ENCODE peak calls at places on chromosomes 1 and 21, in five cellular contexts. One of them, this sample, is unnamed.

GRCh38 chr1:111756124-111756513 is 418 bp downstream of the DDX20 start:
- DNase-seq in NCI-H774: no peak
- DNase-seq in left ventricle myocardium superior: no peak
- DNase-seq in NCI-H446 treated with DMSO at 0.1 percent for 48 hours: no peak
- DNase-seq in hepatic stellate cell: no peak
- DNase-seq in this sample: no peak

GRCh38 chr1:8377382-8377928 is 59.5 kb downstream of the SLC45A1 start:
- DNase-seq in NCI-H774: no peak
- DNase-seq in left ventricle myocardium superior: no peak
- DNase-seq in NCI-H446 treated with DMSO at 0.1 percent for 48 hours: no peak
- DNase-seq in hepatic stellate cell: no peak
- DNase-seq in this sample: no peak

GRCh38 chr21:46457801-46458314 is 833 bp upstream of the DIP2A start:
- DNase-seq in NCI-H774: no peak
- DNase-seq in left ventricle myocardium superior: peak; percentile 62
- DNase-seq in NCI-H446 treated with DMSO at 0.1 percent for 48 hours: no peak
- DNase-seq in hepatic stellate cell: peak; percentile 40
- DNase-seq in this sample: peak; percentile 10

GRCh38 chr21:45767071-45768006 is 123.8 kb downstream of the PCBP3 start:
- DNase-seq in NCI-H774: no peak
- DNase-seq in left ventricle myocardium superior: no peak
- DNase-seq in NCI-H446 treated with DMSO at 0.1 percent for 48 hours: no peak
- DNase-seq in hepatic stellate cell: no peak
- DNase-seq in this sample: no peak

GRCh38 chr1:88061106-88061829 is 622.8 kb upstream of the PKN2 start:
- DNase-seq in NCI-H774: no peak
- DNase-seq in left ventricle myocardium superior: peak; percentile 43
- DNase-seq in NCI-H446 treated with DMSO at 0.1 percent for 48 hours: peak; percentile 79
- DNase-seq in hepatic stellate cell: peak; percentile 48
- DNase-seq in this sample: no peak

GRCh38 chr1:235582130-235582529 is 67.5 kb downstream of the GNG4 start:
- DNase-seq in NCI-H774: no peak
- DNase-seq in left ventricle myocardium superior: no peak
- DNase-seq in NCI-H446 treated with DMSO at 0.1 percent for 48 hours: no peak
- DNase-seq in hepatic stellate cell: no peak
- DNase-seq in this sample: no peak

GRCh38 chr21:44764319-44765230 is 37.0 kb downstream of the UBE2G2 start:
- DNase-seq in NCI-H774: no peak
- DNase-seq in left ventricle myocardium superior: no peak
- DNase-seq in NCI-H446 treated with DMSO at 0.1 percent for 48 hours: no peak
- DNase-seq in hepatic stellate cell: no peak
- DNase-seq in this sample: no peak

GRCh38 chr1:66248257-66248656 is 285.7 kb upstream of the SGIP1 start:
- DNase-seq in NCI-H774: no peak
- DNase-seq in left ventricle myocardium superior: no peak
- DNase-seq in NCI-H446 treated with DMSO at 0.1 percent for 48 hours: no peak
- DNase-seq in hepatic stellate cell: no peak
- DNase-seq in this sample: no peak

GRCh38 chr1:243390315-243390875 is 134.6 kb downstream of the SDCCAG8 start:
- DNase-seq in NCI-H774: no peak
- DNase-seq in left ventricle myocardium superior: no peak
- DNase-seq in NCI-H446 treated with DMSO at 0.1 percent for 48 hours: no peak
- DNase-seq in hepatic stellate cell: no peak
- DNase-seq in this sample: no peak

GRCh38 chr21:44925027-44925755 is 4.5 kb upstream of the ITGB2 start:
- DNase-seq in NCI-H774: no peak
- DNase-seq in left ventricle myocardium superior: no peak
- DNase-seq in NCI-H446 treated with DMSO at 0.1 percent for 48 hours: no peak
- DNase-seq in hepatic stellate cell: peak; percentile 36
- DNase-seq in this sample: no peak

GRCh38 chr1:161131721-161132409 is 602 bp downstream of the DEDD start:
- DNase-seq in NCI-H774: no peak
- DNase-seq in left ventricle myocardium superior: no peak
- DNase-seq in NCI-H446 treated with DMSO at 0.1 percent for 48 hours: no peak
- DNase-seq in hepatic stellate cell: peak; percentile 40
- DNase-seq in this sample: no peak

GRCh38 chr1:28887835-28888682 is 26.3 kb upstream of the EPB41 start:
- DNase-seq in NCI-H774: no peak
- DNase-seq in left ventricle myocardium superior: peak; percentile 72
- DNase-seq in NCI-H446 treated with DMSO at 0.1 percent for 48 hours: peak; percentile 24
- DNase-seq in hepatic stellate cell: no peak
- DNase-seq in this sample: no peak

GRCh38 chr1:248857201-248857600 is 1.7 kb downstream of the ZNF692 start:
- DNase-seq in NCI-H774: no peak
- DNase-seq in left ventricle myocardium superior: no peak
- DNase-seq in NCI-H446 treated with DMSO at 0.1 percent for 48 hours: no peak
- DNase-seq in hepatic stellate cell: no peak
- DNase-seq in this sample: no peak

GRCh38 chr21:37532868-37533780 is 166.6 kb downstream of the DYRK1A start:
- DNase-seq in NCI-H774: peak; percentile 2
- DNase-seq in left ventricle myocardium superior: no peak
- DNase-seq in NCI-H446 treated with DMSO at 0.1 percent for 48 hours: no peak
- DNase-seq in hepatic stellate cell: no peak
- DNase-seq in this sample: peak; percentile 18

GRCh38 chr1:40979241-40980067 is at the start of gene CTPS1:
- DNase-seq in NCI-H774: peak; percentile 99
- DNase-seq in left ventricle myocardium superior: peak; percentile 98
- DNase-seq in NCI-H446 treated with DMSO at 0.1 percent for 48 hours: peak; percentile 95
- DNase-seq in hepatic stellate cell: peak; percentile 98
- DNase-seq in this sample: peak; percentile 64

GRCh38 chr1:214216779-214217178 is 64.2 kb upstream of the SMYD2 start:
- DNase-seq in NCI-H774: peak; percentile 78
- DNase-seq in left ventricle myocardium superior: no peak
- DNase-seq in NCI-H446 treated with DMSO at 0.1 percent for 48 hours: no peak
- DNase-seq in hepatic stellate cell: no peak
- DNase-seq in this sample: no peak

GRCh38 chr21:45471229-45472052 is 66.5 kb downstream of the COL18A1 start:
- DNase-seq in NCI-H774: no peak
- DNase-seq in left ventricle myocardium superior: peak; percentile 67
- DNase-seq in NCI-H446 treated with DMSO at 0.1 percent for 48 hours: no peak
- DNase-seq in hepatic stellate cell: peak; percentile 87
- DNase-seq in this sample: no peak

GRCh38 chr1:12113433-12114339 is 50.6 kb downstream of the TNFRSF8 start:
- DNase-seq in NCI-H774: no peak
- DNase-seq in left ventricle myocardium superior: no peak
- DNase-seq in NCI-H446 treated with DMSO at 0.1 percent for 48 hours: peak; percentile 26
- DNase-seq in hepatic stellate cell: peak; percentile 64
- DNase-seq in this sample: no peak

GRCh38 chr1:108592030-108592759 is 32.3 kb downstream of the EEIG2 start:
- DNase-seq in NCI-H774: no peak
- DNase-seq in left ventricle myocardium superior: no peak
- DNase-seq in NCI-H446 treated with DMSO at 0.1 percent for 48 hours: no peak
- DNase-seq in hepatic stellate cell: no peak
- DNase-seq in this sample: no peak

GRCh38 chr1:108117908-108118902 is 81.9 kb downstream of the SLC25A24 start:
- DNase-seq in NCI-H774: no peak
- DNase-seq in left ventricle myocardium superior: no peak
- DNase-seq in NCI-H446 treated with DMSO at 0.1 percent for 48 hours: no peak
- DNase-seq in hepatic stellate cell: peak; percentile 82
- DNase-seq in this sample: no peak

GRCh38 chr1:92599184-92599583 is 112.5 kb upstream of the GFI1 start:
- DNase-seq in NCI-H774: no peak
- DNase-seq in left ventricle myocardium superior: no peak
- DNase-seq in NCI-H446 treated with DMSO at 0.1 percent for 48 hours: peak; percentile 25
- DNase-seq in hepatic stellate cell: peak; percentile 19
- DNase-seq in this sample: no peak

GRCh38 chr1:204647114-204647804 is 38.3 kb downstream of the LRRN2 start:
- DNase-seq in NCI-H774: peak; percentile 22
- DNase-seq in left ventricle myocardium superior: no peak
- DNase-seq in NCI-H446 treated with DMSO at 0.1 percent for 48 hours: no peak
- DNase-seq in hepatic stellate cell: peak; percentile 59
- DNase-seq in this sample: peak; percentile 21

GRCh38 chr1:13487143-13487868 is 26.5 kb downstream of the LRRC38 start:
- DNase-seq in NCI-H774: no peak
- DNase-seq in left ventricle myocardium superior: peak; percentile 76
- DNase-seq in NCI-H446 treated with DMSO at 0.1 percent for 48 hours: no peak
- DNase-seq in hepatic stellate cell: no peak
- DNase-seq in this sample: no peak

GRCh38 chr1:86913399-86913895 is 479 bp downstream of the SELENOF start:
- DNase-seq in NCI-H774: no peak
- DNase-seq in left ventricle myocardium superior: no peak
- DNase-seq in NCI-H446 treated with DMSO at 0.1 percent for 48 hours: peak; percentile 24
- DNase-seq in hepatic stellate cell: peak; percentile 6
- DNase-seq in this sample: peak; percentile 50

GRCh38 chr21:16040601-16041000 is 310.8 kb downstream of the USP25 start:
- DNase-seq in NCI-H774: no peak
- DNase-seq in left ventricle myocardium superior: no peak
- DNase-seq in NCI-H446 treated with DMSO at 0.1 percent for 48 hours: no peak
- DNase-seq in hepatic stellate cell: no peak
- DNase-seq in this sample: no peak

GRCh38 chr1:1985375-1986050 is 18.1 kb downstream of the CFAP74 start:
- DNase-seq in NCI-H774: no peak
- DNase-seq in left ventricle myocardium superior: no peak
- DNase-seq in NCI-H446 treated with DMSO at 0.1 percent for 48 hours: no peak
- DNase-seq in hepatic stellate cell: no peak
- DNase-seq in this sample: no peak

GRCh38 chr1:41735587-41736290 is 183.0 kb downstream of the HIVEP3 start:
- DNase-seq in NCI-H774: no peak
- DNase-seq in left ventricle myocardium superior: peak; percentile 57
- DNase-seq in NCI-H446 treated with DMSO at 0.1 percent for 48 hours: no peak
- DNase-seq in hepatic stellate cell: no peak
- DNase-seq in this sample: no peak